ENCODE peak calls at places on chromosomes 12 and 14, in six cellular contexts. R, G, N, Q, Y and T are unnamed samples.

GRCh38 chr12:132761032-132761910 is at the start of gene ANKLE2:
- DNase-seq in R (peak), G (peak), N (peak), Q (no peak), Y (no peak), T (peak)

GRCh38 chr12:79983492-79983891 is 48.6 kb upstream of the PPP1R12A start:
- DNase-seq in R (peak), G (no peak), N (peak), Q (peak), Y (peak), T (peak)

GRCh38 chr14:61460853-61461611 is 139.7 kb downstream of the PRKCH start:
- DNase-seq in R (no peak), G (no peak), N (no peak), Q (no peak), Y (no peak), T (no peak)

GRCh38 chr12:113204806-113205205 is 16.5 kb upstream of the TPCN1 start:
- DNase-seq in R (no peak), G (no peak), N (no peak), Q (no peak), Y (no peak), T (no peak)

GRCh38 chr12:56387152-56387551 is 24.5 kb upstream of the APOF start:
- DNase-seq in R (peak), G (no peak), N (peak), Q (no peak), Y (no peak), T (no peak)

GRCh38 chr14:100582496-100583165 is 4.6 kb downstream of the BEGAIN start:
- DNase-seq in R (no peak), G (no peak), N (no peak), Q (no peak), Y (no peak), T (no peak)

GRCh38 chr14:32609388-32609787 is 280.3 kb downstream of the AKAP6 start:
- DNase-seq in R (no peak), G (no peak), N (no peak), Q (no peak), Y (no peak), T (no peak)

GRCh38 chr12:3470296-3470695 is 20.7 kb upstream of the PRMT8 start:
- DNase-seq in R (no peak), G (no peak), N (no peak), Q (no peak), Y (no peak), T (no peak)

GRCh38 chr14:75452900-75453816 is 25.3 kb downstream of the JDP2 start:
- DNase-seq in R (peak), G (no peak), N (peak), Q (peak), Y (peak), T (peak)

GRCh38 chr12:91111366-91112321 is at the start of gene LUM:
- DNase-seq in R (no peak), G (no peak), N (peak), Q (no peak), Y (no peak), T (peak)
- H3K4me3 ChIP-seq in R (no peak), G (peak), N (peak), Q (peak), Y (no peak), T (peak)

GRCh38 chr14:76597387-76597786 is 163.9 kb upstream of the VASH1 start:
- DNase-seq in R (no peak), G (no peak), N (no peak), Q (no peak), Y (no peak), T (no peak)

GRCh38 chr14:76595266-76595665 is 166.0 kb upstream of the VASH1 start:
- DNase-seq in R (no peak), G (no peak), N (no peak), Q (no peak), Y (no peak), T (no peak)

GRCh38 chr14:76603713-76604112 is 157.6 kb upstream of the VASH1 start:
- DNase-seq in R (no peak), G (no peak), N (no peak), Q (no peak), Y (no peak), T (no peak)

GRCh38 chr14:76599556-76599955 is 161.7 kb upstream of the VASH1 start:
- DNase-seq in R (no peak), G (no peak), N (no peak), Q (no peak), Y (no peak), T (no peak)

GRCh38 chr14:76599141-76599540 is 162.1 kb upstream of the VASH1 start:
- DNase-seq in R (no peak), G (no peak), N (no peak), Q (no peak), Y (no peak), T (no peak)
- H3K4me3 ChIP-seq in R (no peak), G (no peak), N (no peak), Q (no peak), Y (no peak), T (no peak)

GRCh38 chr12:57746025-57746424 is 1.2 kb downstream of the TSPAN31 start:
- DNase-seq in R (no peak), G (no peak), N (no peak), Q (no peak), Y (no peak), T (no peak)
- H3K4me3 ChIP-seq in R (peak), G (no peak), N (peak), Q (peak), Y (no peak), T (peak)

DNA sequence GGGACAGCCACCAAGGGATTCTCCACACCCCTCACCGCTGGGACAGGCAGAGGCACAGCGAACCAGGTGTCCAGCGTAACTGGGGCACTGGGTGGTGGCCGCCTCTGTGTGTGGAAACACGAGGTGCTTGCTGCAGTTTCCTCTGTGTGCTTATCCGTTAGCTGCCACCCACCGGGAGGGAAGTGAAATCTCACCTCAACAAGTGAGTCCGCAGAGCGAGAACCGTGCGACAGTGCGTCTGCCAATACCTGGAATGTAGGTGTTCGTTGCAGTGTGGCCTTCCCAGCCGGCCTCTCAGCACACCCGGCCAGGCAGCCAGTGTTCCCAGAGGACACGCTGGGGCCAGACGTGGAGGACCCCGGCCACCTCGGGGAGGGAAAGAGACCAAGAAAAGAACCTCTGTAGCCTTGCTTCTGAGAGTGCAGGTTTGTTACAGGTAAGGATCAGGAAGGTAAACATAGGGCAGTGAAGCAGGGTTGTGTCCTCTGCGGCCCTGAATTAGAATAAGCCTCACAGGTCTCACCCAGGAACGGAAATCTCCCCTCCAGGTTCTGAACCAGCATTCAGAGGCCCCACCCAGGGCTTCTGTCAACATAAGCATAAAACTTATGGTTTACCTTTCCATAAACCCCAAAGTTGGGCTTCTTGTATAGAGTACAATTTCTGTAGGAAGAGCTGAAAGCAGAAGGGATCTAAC is 1.5 kb downstream of the BCL2L14 start:
- DNase-seq in R (no peak), G (peak), N (no peak), Q (no peak), Y (no peak), T (no peak)
- H3K4me3 ChIP-seq in R (no peak), G (peak), N (no peak), Q (no peak), Y (no peak), T (no peak)

GRCh38 chr14:46487582-46488350 is 163.8 kb downstream of the RPL10L start:
- DNase-seq in R (no peak), G (no peak), N (no peak), Q (no peak), Y (no peak), T (no peak)
- H3K4me3 ChIP-seq in R (no peak), G (no peak), N (no peak), Q (no peak), Y (no peak), T (no peak)

GRCh38 chr14:73771848-73772705 is 57.9 kb upstream of the PNMA1 start:
- DNase-seq in R (no peak), G (peak), N (no peak), Q (no peak), Y (no peak), T (no peak)
- H3K4me3 ChIP-seq in R (no peak), G (no peak), N (no peak), Q (no peak), Y (no peak), T (no peak)

GRCh38 chr14:102150083-102150482 is 10.4 kb downstream of the WDR20 start:
- DNase-seq in R (no peak), G (no peak), N (no peak), Q (no peak), Y (no peak), T (no peak)
- H3K4me3 ChIP-seq in R (no peak), G (no peak), N (no peak), Q (no peak), Y (no peak), T (no peak)

GRCh38 chr12:2358986-2359658 is 306.3 kb downstream of the CACNA1C start:
- DNase-seq in R (no peak), G (no peak), N (no peak), Q (no peak), Y (no peak), T (no peak)

GRCh38 chr12:2363836-2364565 is 311.2 kb downstream of the CACNA1C start:
- DNase-seq in R (no peak), G (no peak), N (no peak), Q (no peak), Y (no peak), T (no peak)

GRCh38 chr12:2359725-2360629 is 307.2 kb downstream of the CACNA1C start:
- DNase-seq in R (no peak), G (no peak), N (no peak), Q (no peak), Y (no peak), T (no peak)

GRCh38 chr12:2360630-2361170 is 307.9 kb downstream of the CACNA1C start:
- DNase-seq in R (no peak), G (no peak), N (no peak), Q (no peak), Y (no peak), T (no peak)

GRCh38 chr12:2364566-2365165 is 311.9 kb downstream of the CACNA1C start:
- DNase-seq in R (no peak), G (no peak), N (no peak), Q (no peak), Y (no peak), T (no peak)
- H3K4me3 ChIP-seq in R (no peak), G (no peak), N (no peak), Q (no peak), Y (no peak), T (no peak)

DNA sequence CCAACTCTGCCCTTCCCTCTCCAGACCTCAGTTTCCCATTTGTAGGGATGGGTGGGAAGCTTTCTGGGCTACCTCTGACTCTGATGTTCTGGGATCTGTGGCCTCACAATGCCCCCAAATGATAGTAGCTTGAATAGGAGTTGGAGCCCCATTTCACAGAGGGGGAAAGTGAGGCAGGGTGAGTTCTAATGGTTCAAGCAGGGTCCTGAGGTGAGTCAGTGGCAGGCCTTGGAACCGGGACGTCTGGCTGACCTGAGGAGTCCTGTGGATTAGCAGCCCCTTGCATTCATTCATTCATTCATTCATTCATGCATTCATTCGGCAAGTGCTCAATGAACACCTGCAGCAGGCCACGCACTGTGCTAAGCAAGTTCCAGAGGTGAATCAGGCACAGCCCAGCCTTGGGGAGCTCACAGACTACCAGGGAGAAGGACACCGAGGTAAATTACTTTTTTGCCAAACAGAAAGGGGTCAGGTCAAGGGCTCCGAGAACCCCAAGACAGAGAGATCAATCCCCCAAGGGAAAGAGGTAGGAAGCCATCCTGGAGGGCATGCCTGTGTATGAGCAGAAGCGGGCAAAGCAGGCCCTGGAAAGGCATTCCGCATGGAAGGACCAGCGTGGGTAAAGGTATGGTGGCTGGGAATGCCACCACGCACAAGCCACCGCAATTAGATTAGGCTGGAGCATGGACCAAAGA is 818 bp upstream of the TMEM119 start:
- DNase-seq in R (no peak), G (no peak), N (no peak), Q (no peak), Y (no peak), T (no peak)
- H3K4me3 ChIP-seq in R (no peak), G (no peak), N (peak), Q (no peak), Y (no peak), T (peak)